ENCODE peak calls at places on chromosomes 7 and 10, in seven cellular contexts. Y is NCI-H774; G is NCI-H460; W is naive thymus-derived CD8-positive, alpha-beta T cell; I is tibial nerve; T is stimulated activated CD4-positive, alpha-beta T cell treated with anti-CD3 and anti-CD28 coated beads, Interleukin-1b, Interleukin-23, amount 100 ng/mL, for 4 hours; M is LHCN-M2. B is an unnamed sample.

GRCh38 chr10:60186315-60187071 is 203.2 kb downstream of the ANK3 start:
- DNase-seq in M (peak), T (no peak), W (no peak), Y (no peak), G (peak), I (no peak), B (no peak)

GRCh38 chr7:74057216-74057925 is 26.2 kb upstream of the LIMK1 start:
- DNase-seq in W (peak), G (no peak), Y (no peak), I (no peak), M (no peak), T (no peak), B (no peak)

GRCh38 chr10:86644412-86645110 is 9.8 kb upstream of the OPN4 start:
- DNase-seq in Y (no peak), G (no peak), T (no peak), M (peak), W (peak), I (no peak), B (no peak)

GRCh38 chr10:84265378-84265777 is 20.5 kb downstream of the RGR start:
- DNase-seq in W (no peak), G (no peak), M (peak), I (no peak), T (no peak), Y (no peak), B (peak)

GRCh38 chr7:139744768-139745250 is 33.0 kb downstream of the HIPK2 start:
- DNase-seq in G (no peak), M (no peak), T (no peak), W (no peak), I (no peak), Y (no peak), B (no peak)

GRCh38 chr7:38977658-38978057 is at the start of gene POU6F2:
- DNase-seq in W (no peak), Y (no peak), G (no peak), M (no peak), T (no peak), I (no peak), B (no peak)

GRCh38 chr7:25831901-25832411 is 320.0 kb upstream of the NFE2L3 start:
- DNase-seq in G (no peak), I (no peak), M (no peak), W (no peak), T (no peak), Y (no peak), B (no peak)

GRCh38 chr10:17961551-17962422 is 10.1 kb downstream of the SLC39A12 start:
- DNase-seq in Y (no peak), I (no peak), M (peak), W (no peak), G (no peak), T (no peak), B (no peak)

GRCh38 chr10:77864151-77864851 is 62.3 kb downstream of the DLG5 start:
- DNase-seq in T (no peak), M (no peak), I (no peak), Y (no peak), G (no peak), W (no peak), B (no peak)

B was measured in NCI-H748 treated with DMSO at 0.1 percent for 48 hours.